ENCODE peak calls at places on chromosome 16, in six cellular contexts. C is mucosa of descending colon, Q is retinal pigment epithelial cell, W is foreskin fibroblast, K is HL-60, D is bronchial epithelial cell. L is an unnamed sample.

GRCh38 chr16:55495616-55496289 is 13.1 kb upstream of the LPCAT2 start:
- DNase-seq in C (no peak), Q (no peak), W (peak), K (no peak), D (peak), L (peak)

GRCh38 chr16:65497571-65497970 is 375.7 kb upstream of the CDH11 start:
- DNase-seq in C (no peak), Q (no peak), W (no peak), K (no peak), D (no peak), L (no peak)

GRCh38 chr16:378821-379182 is 3.0 kb downstream of the PGAP6 start:
- DNase-seq in C (no peak), Q (no peak), W (no peak), K (no peak), D (no peak), L (no peak)

GRCh38 chr16:10210979-10211378 is 28.8 kb upstream of the GRIN2A start:
- DNase-seq in C (no peak), Q (no peak), W (no peak), K (no peak), D (no peak), L (no peak)

GRCh38 chr16:47230296-47230695 is 86.6 kb upstream of the NETO2 start:
- DNase-seq in C (no peak), Q (no peak), W (no peak), K (no peak), D (no peak), L (no peak)

GRCh38 chr16:49970818-49971431 is 54.1 kb upstream of the CNEP1R1 start:
- DNase-seq in C (no peak), Q (no peak), W (no peak), K (no peak), D (no peak), L (no peak)

GRCh38 chr16:53429221-53429943 is 4.9 kb upstream of the RBL2 start:
- DNase-seq in C (no peak), Q (peak), W (peak), K (no peak), D (peak), L (no peak)

GRCh38 chr16:54009464-54010176 is 277.0 kb downstream of the IRX3 start:
- DNase-seq in C (no peak), Q (no peak), W (no peak), K (no peak), D (no peak), L (no peak)

GRCh38 chr16:56613706-56614105 is 5.3 kb downstream of the MT2A start:
- DNase-seq in C (no peak), Q (no peak), W (no peak), K (no peak), D (peak), L (no peak)

GRCh38 chr16:68062910-68063393 is 22.2 kb upstream of the NFATC3 start:
- DNase-seq in C (no peak), Q (no peak), W (no peak), K (no peak), D (no peak), L (no peak)

GRCh38 chr16:30394603-30395154 is 541 bp upstream of the ZNF48 start:
- DNase-seq in C (no peak), Q (no peak), W (no peak), K (no peak), D (no peak), L (no peak)

GRCh38 chr16:50563989-50564388 is 15.8 kb downstream of the NKD1 start:
- DNase-seq in C (no peak), Q (no peak), W (no peak), K (no peak), D (no peak), L (no peak)

GRCh38 chr16:6483634-6484033 is 849.0 kb upstream of the RBFOX1 start:
- DNase-seq in C (no peak), Q (no peak), W (no peak), K (no peak), D (no peak), L (no peak)

GRCh38 chr16:14505846-14506245 is 124.2 kb downstream of the PARN start:
- DNase-seq in C (no peak), Q (no peak), W (no peak), K (no peak), D (peak), L (no peak)

GRCh38 chr16:28623172-28623711 is 13.4 kb upstream of the SULT1A1 start:
- DNase-seq in C (peak), Q (no peak), W (no peak), K (no peak), D (peak), L (no peak)
- H3K4me3 ChIP-seq in C (peak), Q (peak), W (no peak), K (no peak), D (peak), L (no peak)

GRCh38 chr16:70331588-70332358 is 14.9 kb upstream of the DDX19A start:
- DNase-seq in C (no peak), Q (no peak), W (no peak), K (no peak), D (no peak), L (no peak)
- TF ChIP-seq CTCF in C (no peak), Q (peak), W (peak), K (no peak), D (peak), L (peak)

DNA sequence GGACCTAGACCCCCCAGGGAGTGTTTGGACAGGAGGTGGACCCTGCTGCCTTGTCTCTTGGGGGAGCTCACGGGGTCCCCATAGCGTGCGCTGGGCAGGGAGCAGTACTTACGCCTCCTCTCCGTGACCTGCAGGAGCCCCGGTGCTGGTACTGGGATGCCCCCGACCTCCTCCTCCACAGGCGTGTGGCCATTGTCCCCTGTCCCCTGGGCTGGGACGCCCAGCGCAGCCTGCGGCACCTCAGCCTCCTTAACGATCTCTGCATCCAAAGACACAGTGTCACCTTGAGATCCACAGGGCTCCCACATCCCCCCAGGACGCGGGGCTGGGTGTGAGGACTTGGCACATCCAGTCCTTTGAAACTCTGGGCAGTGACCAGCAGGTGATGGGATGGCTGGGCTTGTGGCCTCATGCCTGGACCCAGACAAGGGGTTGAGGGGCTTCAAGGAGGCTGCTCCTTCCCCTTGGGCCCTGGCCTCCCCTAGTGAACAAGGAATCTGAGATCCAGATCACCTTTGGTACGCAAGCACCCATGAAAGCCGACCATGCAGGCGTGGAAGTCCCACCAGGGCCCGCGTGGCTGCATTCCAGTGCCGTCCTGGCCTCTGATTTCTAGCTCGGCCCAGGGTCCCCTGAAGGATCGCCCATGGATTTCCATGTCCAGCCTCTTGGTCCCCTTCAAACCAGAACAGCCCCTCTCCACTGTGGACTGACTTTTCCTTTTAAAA is 9.9 kb downstream of the DBNDD1 start:
- DNase-seq in C (no peak), Q (no peak), W (no peak), K (no peak), D (no peak), L (no peak)
- H3K4me3 ChIP-seq in C (no peak), Q (no peak), W (no peak), K (no peak), D (no peak), L (no peak)

GRCh38 chr16:11348737-11349598 is 3.7 kb downstream of the RMI2 start:
- DNase-seq in C (peak), Q (no peak), W (no peak), K (no peak), D (no peak), L (no peak)
- TF ChIP-seq CTCF in C (no peak), Q (no peak), W (no peak), K (no peak), D (no peak), L (no peak)

GRCh38 chr16:48434653-48435318 is 49.6 kb upstream of the SIAH1 start:
- DNase-seq in C (no peak), Q (no peak), W (peak), K (peak), D (no peak), L (no peak)

GRCh38 chr16:48433116-48433848 is 48.1 kb upstream of the SIAH1 start:
- DNase-seq in C (no peak), Q (no peak), W (no peak), K (no peak), D (no peak), L (no peak)

GRCh38 chr16:48433849-48434530 is 48.8 kb upstream of the SIAH1 start:
- DNase-seq in C (no peak), Q (no peak), W (no peak), K (peak), D (no peak), L (no peak)

GRCh38 chr16:48430890-48431289 is 45.7 kb upstream of the SIAH1 start:
- DNase-seq in C (no peak), Q (no peak), W (no peak), K (no peak), D (no peak), L (no peak)

GRCh38 chr16:48432136-48432535 is 46.9 kb upstream of the SIAH1 start:
- DNase-seq in C (no peak), Q (no peak), W (no peak), K (peak), D (no peak), L (no peak)
- H3K4me3 ChIP-seq in C (no peak), Q (no peak), W (no peak), K (no peak), D (no peak), L (no peak)

GRCh38 chr16:84982434-84982833 is 28.9 kb downstream of the ZDHHC7 start:
- DNase-seq in C (peak), Q (no peak), W (no peak), K (no peak), D (no peak), L (no peak)
- TF ChIP-seq CTCF in C (no peak), Q (peak), W (no peak), K (no peak), D (peak), L (no peak)

GRCh38 chr16:27373312-27373711 is 28.7 kb upstream of the IL21R start:
- DNase-seq in C (no peak), Q (no peak), W (no peak), K (no peak), D (no peak), L (no peak)

GRCh38 chr16:27377666-27378485 is 24.1 kb upstream of the IL21R start:
- DNase-seq in C (no peak), Q (no peak), W (no peak), K (no peak), D (no peak), L (no peak)

GRCh38 chr16:27378871-27379580 is 22.9 kb upstream of the IL21R start:
- DNase-seq in C (no peak), Q (no peak), W (no peak), K (no peak), D (no peak), L (no peak)

GRCh38 chr16:27374231-27374793 is 27.7 kb upstream of the IL21R start:
- DNase-seq in C (no peak), Q (no peak), W (no peak), K (no peak), D (no peak), L (no peak)

GRCh38 chr16:27374794-27375499 is 27.0 kb upstream of the IL21R start:
- DNase-seq in C (peak), Q (no peak), W (no peak), K (peak), D (peak), L (no peak)
- H3K4me3 ChIP-seq in C (no peak), Q (no peak), W (no peak), K (no peak), D (no peak), L (no peak)

DNA sequence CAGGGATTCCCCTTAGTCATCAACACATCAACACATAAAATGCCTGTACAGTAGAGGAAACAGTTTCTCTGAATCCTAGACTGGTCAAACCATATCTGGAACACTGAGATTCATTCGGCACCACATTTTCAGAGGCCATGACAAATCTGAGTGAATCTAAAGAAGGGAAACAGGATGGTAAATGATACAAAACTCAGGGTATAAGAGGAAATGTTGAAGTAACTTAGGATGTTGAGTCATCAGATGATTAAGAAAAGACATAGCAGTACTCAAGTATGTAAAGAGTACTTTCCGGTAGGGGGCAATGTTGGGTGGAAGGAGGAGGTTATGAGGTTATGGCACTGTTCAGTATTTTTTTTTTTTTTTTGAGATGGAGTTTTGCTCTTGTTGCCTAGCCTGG is 358.5 kb upstream of the PMFBP1 start:
- DNase-seq in C (no peak), Q (no peak), W (no peak), K (no peak), D (peak), L (no peak)
- TF ChIP-seq CTCF in C (no peak), Q (no peak), W (peak), K (no peak), D (peak), L (no peak)

GRCh38 chr16:67055712-67056487 is 27.0 kb downstream of the CBFB start:
- DNase-seq in C (no peak), Q (peak), W (peak), K (no peak), D (peak), L (peak)
- H3K4me3 ChIP-seq in C (no peak), Q (no peak), W (no peak), K (no peak), D (no peak), L (peak)

DNA sequence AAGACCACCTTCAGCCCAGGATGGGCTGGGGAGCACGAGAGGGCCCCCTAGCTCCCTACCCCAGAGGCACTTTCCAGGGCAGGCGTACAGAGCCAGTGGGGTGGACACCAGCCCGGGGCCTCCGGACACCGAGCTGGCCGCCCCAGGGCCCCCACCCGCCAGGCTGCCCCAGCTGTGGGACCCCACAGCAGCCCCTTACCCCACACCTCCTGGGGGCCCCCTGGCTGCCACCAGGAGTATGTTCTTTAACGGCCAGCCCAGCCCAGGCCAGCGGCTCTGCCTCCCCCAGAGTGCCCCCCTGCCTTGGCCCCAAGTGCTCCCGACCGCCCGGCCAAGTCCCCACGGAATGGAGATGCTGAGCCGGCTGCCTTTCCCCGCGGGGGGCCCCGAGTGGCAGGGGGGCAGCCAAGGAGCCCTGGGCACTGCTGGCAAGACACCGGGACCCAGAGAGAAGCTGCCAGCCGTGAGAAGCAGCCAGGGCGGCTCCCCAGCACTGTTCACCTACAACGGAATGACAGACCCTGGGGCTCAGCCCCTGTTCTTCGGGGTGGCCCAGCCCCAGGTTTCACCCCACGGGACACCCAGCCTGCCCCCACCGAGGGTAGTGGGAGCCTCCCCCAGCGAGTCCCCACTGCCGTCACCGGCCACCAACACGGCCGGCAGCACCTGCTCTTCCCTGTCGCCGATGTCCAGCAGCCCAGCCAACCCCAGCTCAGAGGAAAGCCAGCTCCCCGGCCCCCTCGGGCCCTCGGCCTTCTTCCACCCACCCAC is 24.3 kb upstream of the ZFPM1 start:
- DNase-seq in C (no peak), Q (no peak), W (no peak), K (no peak), D (no peak), L (no peak)
- TF ChIP-seq CTCF in C (no peak), Q (no peak), W (no peak), K (no peak), D (no peak), L (no peak)